ENCODE peak calls at places on chromosomes 13 and 19, in six cellular contexts. H, K, Z, D, G and O are unnamed samples.
A peak's percentile ranks its signal among the peaks of the same experiment; 100 is the strongest.

GRCh38 chr19:4456843-4457653 is 546 bp downstream of the UBXN6 start:
- DNase-seq in H (peak; percentile 91), K (peak; percentile 40), Z (peak; percentile 46), D (peak; percentile 41), G (no peak), O (peak; percentile 66)

GRCh38 chr13:111115841-111116500 is 861 bp downstream of the ARHGEF7 start:
- DNase-seq in H (peak; percentile 86), K (no peak), Z (no peak), D (no peak), G (no peak), O (no peak)

GRCh38 chr13:23449386-23450162 is 16.1 kb upstream of the SACS start:
- DNase-seq in H (no peak), K (no peak), Z (no peak), D (no peak), G (no peak), O (no peak)

GRCh38 chr19:7507884-7508283 is 8.0 kb upstream of the ZNF358 start:
- DNase-seq in H (peak; percentile 89), K (no peak), Z (peak; percentile 34), D (peak; percentile 80), G (no peak), O (no peak)

GRCh38 chr19:51318687-51319675 is 7.5 kb downstream of the IGLON5 start:
- DNase-seq in H (no peak), K (no peak), Z (no peak), D (no peak), G (no peak), O (no peak)

GRCh38 chr13:58298556-58299135 is 667.1 kb downstream of the PCDH17 start:
- DNase-seq in H (no peak), K (no peak), Z (no peak), D (no peak), G (no peak), O (no peak)

GRCh38 chr13:50012396-50013169 is 2.7 kb upstream of the KCNRG start:
- DNase-seq in H (no peak), K (no peak), Z (no peak), D (no peak), G (no peak), O (no peak)

GRCh38 chr13:34294483-34295129 is 476.7 kb downstream of the RFC3 start:
- DNase-seq in H (peak; percentile 17), K (no peak), Z (no peak), D (no peak), G (no peak), O (no peak)

GRCh38 chr13:105410602-105411001 is 1124.9 kb downstream of the EFNB2 start:
- DNase-seq in H (peak; percentile 14), K (no peak), Z (peak; percentile 35), D (peak; percentile 67), G (peak; percentile 18), O (no peak)

GRCh38 chr13:27472941-27473340 is 22.6 kb upstream of the MTIF3 start:
- DNase-seq in H (no peak), K (no peak), Z (no peak), D (no peak), G (no peak), O (no peak)

GRCh38 chr19:18558595-18558994 is 925 bp downstream of the KXD1 start:
- DNase-seq in H (no peak), K (no peak), Z (no peak), D (no peak), G (no peak), O (no peak)

GRCh38 chr19:16516923-16517610 is 20.9 kb downstream of the C19orf44 start:
- DNase-seq in H (no peak), K (no peak), Z (no peak), D (no peak), G (no peak), O (no peak)

GRCh38 chr13:109707044-109707794 is 79.2 kb downstream of the IRS2 start:
- DNase-seq in H (no peak), K (no peak), Z (no peak), D (no peak), G (no peak), O (no peak)

GRCh38 chr19:17237747-17238706 is 7.7 kb downstream of the NR2F6 start:
- DNase-seq in H (no peak), K (no peak), Z (no peak), D (no peak), G (no peak), O (no peak)

GRCh38 chr19:45069056-45069455 is 7.2 kb downstream of the ZNF296 start:
- DNase-seq in H (peak; percentile 41), K (no peak), Z (no peak), D (peak; percentile 82), G (peak; percentile 51), O (no peak)

GRCh38 chr19:3338541-3339181 is 27.7 kb upstream of the NFIC start:
- DNase-seq in H (no peak), K (no peak), Z (peak; percentile 45), D (peak; percentile 87), G (peak; percentile 49), O (peak; percentile 6)

GRCh38 chr13:66171821-66172220 is 1058.3 kb downstream of the PCDH9 start:
- DNase-seq in H (no peak), K (no peak), Z (no peak), D (no peak), G (no peak), O (no peak)

GRCh38 chr13:111485491-111486250 is 165.2 kb downstream of the TEX29 start:
- DNase-seq in H (no peak), K (no peak), Z (no peak), D (peak; percentile 11), G (no peak), O (no peak)

GRCh38 chr13:41428155-41428554 is 29.2 kb upstream of the RGCC start:
- DNase-seq in H (peak; percentile 38), K (no peak), Z (peak; percentile 45), D (no peak), G (no peak), O (no peak)

GRCh38 chr19:38213911-38214625 is 10.0 kb downstream of the DPF1 start:
- DNase-seq in H (no peak), K (peak; percentile 33), Z (peak; percentile 77), D (no peak), G (no peak), O (no peak)

GRCh38 chr19:42501733-42502132 is 26.5 kb downstream of the CEACAM1 start:
- DNase-seq in H (no peak), K (no peak), Z (no peak), D (no peak), G (no peak), O (no peak)